ENCODE peak calls at places on chromosomes 2 and 18, in five cellular contexts. M is endothelial cell of umbilical vein, V is AG09309, Q is heart left ventricle, P is BJ. C is an unnamed sample.

GRCh38 chr2:237978058-237978712 is 11.4 kb downstream of the UBE2F start:
- DNase-seq in P (no peak), M (no peak), Q (no peak), V (no peak), C (no peak)

GRCh38 chr2:207275779-207276178 is 110.0 kb upstream of the KLF7 start:
- DNase-seq in Q (no peak), V (no peak), P (no peak), M (no peak), C (no peak)

GRCh38 chr18:11994346-11994707 is 13.0 kb downstream of the IMPA2 start:
- DNase-seq in V (peak; percentile 46), M (no peak), P (peak; percentile 62), Q (no peak), C (no peak)

GRCh38 chr2:238285653-238286082 is 2.7 kb downstream of the PER2 start:
- DNase-seq in Q (peak; percentile 66), V (peak; percentile 96), P (peak; percentile 99), M (no peak), C (peak; percentile 83)

GRCh38 chr2:174666312-174666711 is 68.7 kb upstream of the WIPF1 start:
- DNase-seq in Q (no peak), M (no peak), V (no peak), P (no peak), C (no peak)

GRCh38 chr2:62474173-62474572 is 31.8 kb downstream of the TMEM17 start:
- DNase-seq in M (peak; percentile 16), P (no peak), V (no peak), Q (no peak), C (no peak)

GRCh38 chr2:105640241-105640640 is 104.5 kb upstream of the NCK2 start:
- DNase-seq in V (no peak), P (no peak), M (no peak), Q (no peak), C (no peak)

GRCh38 chr18:39994521-39994920 is 1960.5 kb upstream of the PIK3C3 start:
- DNase-seq in Q (no peak), P (no peak), M (no peak), V (no peak), C (peak; percentile 8)

GRCh38 chr2:165113414-165113813 is 90.4 kb downstream of the SCN3A start:
- DNase-seq in V (no peak), Q (no peak), M (no peak), P (no peak), C (no peak)

GRCh38 chr2:69104281-69104680 is 91.3 kb downstream of the ANTXR1 start:
- DNase-seq in Q (no peak), P (no peak), M (no peak), V (no peak), C (no peak)

GRCh38 chr2:236163483-236164200 is 4.5 kb downstream of the GBX2 start:
- DNase-seq in Q (no peak), V (no peak), M (no peak), P (no peak), C (no peak)
- H3K4me3 ChIP-seq in Q (peak overlapping the region; percentile 43), V (peak overlapping the region; percentile 0), M (peak overlapping the region; percentile 64), P (peak overlapping the region; percentile 24), C (no peak overlapping the region)

GRCh38 chr2:106867231-106867943 is 18.6 kb downstream of the ST6GAL2 start:
- DNase-seq in Q (no peak), M (no peak), V (no peak), P (no peak), C (no peak)
- H3K4me3 ChIP-seq in Q (no peak overlapping the region), M (no peak overlapping the region), V (no peak overlapping the region), P (no peak overlapping the region), C (no peak overlapping the region)

GRCh38 chr18:811192-812122 is 585 bp downstream of the YES1 start:
- DNase-seq in P (no peak), V (no peak), M (peak; percentile 41), Q (peak; percentile 20), C (peak; percentile 59)

GRCh38 chr18:813405-814071 is 1.5 kb upstream of the YES1 start:
- DNase-seq in V (no peak), M (no peak), P (no peak), Q (no peak), C (no peak)

GRCh38 chr18:812123-812672 is at the start of gene YES1:
- DNase-seq in P (no peak), Q (peak; percentile 82), M (peak; percentile 82), V (no peak), C (peak; percentile 72)

GRCh38 chr18:814300-815084 is 2.5 kb upstream of the YES1 start:
- DNase-seq in P (no peak), V (no peak), Q (no peak), M (no peak), C (no peak)

GRCh38 chr18:812673-813404 is 797 bp upstream of the YES1 start:
- DNase-seq in P (peak; percentile 34), V (peak; percentile 59), Q (peak; percentile 79), M (peak; percentile 88), C (peak; percentile 75)
- H3K4me3 ChIP-seq in P (peak overlapping the region; percentile 84), V (peak overlapping the region; percentile 95), Q (peak overlapping the region; percentile 70), M (peak overlapping the region; percentile 100), C (peak overlapping the region; percentile 87)

GRCh38 chr2:191618046-191618788 is 59.7 kb upstream of the NABP1 start:
- DNase-seq in P (no peak), V (no peak), M (no peak), Q (no peak), C (no peak)
- H3K4me3 ChIP-seq in P (no peak overlapping the region), V (no peak overlapping the region), M (no peak overlapping the region), Q (no peak overlapping the region), C (no peak overlapping the region)

DNA sequence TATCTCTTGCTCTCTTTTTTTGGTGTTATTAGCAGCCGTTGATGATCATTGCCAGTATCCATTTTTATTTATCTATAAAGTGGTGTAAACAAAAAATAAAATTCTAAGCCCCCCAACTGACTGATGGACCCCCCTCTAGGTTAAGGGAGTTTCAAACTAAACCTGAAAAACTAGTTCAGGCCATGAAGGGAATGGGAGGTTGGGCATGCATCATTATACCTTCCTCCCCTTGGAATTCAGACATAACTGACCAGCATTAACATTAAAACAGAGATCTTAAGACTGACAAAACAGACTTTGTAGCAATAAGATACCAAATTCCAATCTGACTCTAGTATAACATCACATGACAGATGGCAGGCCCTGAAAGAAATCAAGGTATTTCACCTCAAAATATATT is 20.2 kb downstream of the RALBP1 start:
- DNase-seq in M (no peak), Q (no peak), V (no peak), P (no peak), C (no peak)
- H3K4me3 ChIP-seq in M (no peak overlapping the region), Q (no peak overlapping the region), V (no peak overlapping the region), P (no peak overlapping the region), C (no peak overlapping the region)

DNA sequence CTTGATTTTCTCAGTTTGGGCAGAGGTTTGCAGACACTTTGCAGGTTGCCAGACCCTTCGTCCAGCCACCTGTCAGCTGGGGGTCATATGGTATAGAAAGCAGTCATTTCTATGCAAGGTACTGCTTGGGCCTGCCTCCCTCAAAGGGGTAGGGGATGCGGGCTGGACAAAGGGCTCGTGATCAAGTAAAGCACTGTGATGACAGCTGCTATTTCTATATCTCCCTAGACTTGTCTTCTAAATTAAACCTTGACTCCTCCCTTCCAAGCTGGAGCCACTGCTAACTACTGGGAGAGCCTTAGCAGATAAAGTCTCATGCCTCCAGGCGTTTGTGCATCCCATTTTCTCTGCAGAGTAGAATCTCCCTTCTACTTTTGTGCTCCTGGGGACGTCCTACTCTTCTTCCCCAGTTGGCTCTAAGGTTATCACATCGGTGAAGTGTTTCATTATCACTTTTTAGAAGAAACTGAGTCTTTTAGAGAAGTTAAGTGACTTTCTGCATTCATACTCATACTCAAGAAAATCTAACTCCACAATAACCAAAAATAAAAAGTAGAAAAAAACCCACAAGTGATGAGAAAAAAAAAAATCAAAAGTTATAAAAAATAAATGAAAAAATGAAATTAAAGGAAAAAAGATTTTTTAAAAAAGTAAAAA is 710 bp upstream of the XRCC5 start:
- DNase-seq in V (no peak), P (no peak), Q (no peak), M (no peak), C (peak; percentile 25)
- H3K4me3 ChIP-seq in V (peak overlapping the region; percentile 19), P (peak overlapping the region; percentile 92), Q (peak overlapping the region; percentile 89), M (no peak overlapping the region), C (peak overlapping the region; percentile 91)

GRCh38 chr2:9065901-9066300 is 62.4 kb upstream of the MBOAT2 start:
- DNase-seq in P (no peak), Q (no peak), M (no peak), V (no peak), C (no peak)
- H3K4me3 ChIP-seq in P (no peak overlapping the region), Q (no peak overlapping the region), M (no peak overlapping the region), V (no peak overlapping the region), C (no peak overlapping the region)

GRCh38 chr18:23684515-23685197 is 4.6 kb upstream of the LAMA3 start:
- DNase-seq in P (peak; percentile 40), Q (no peak), M (no peak), V (peak; percentile 56), C (no peak)
- H3K4me3 ChIP-seq in P (no peak overlapping the region), Q (no peak overlapping the region), M (no peak overlapping the region), V (no peak overlapping the region), C (no peak overlapping the region)

GRCh38 chr18:60905699-60906098 is 427.5 kb upstream of the CDH20 start:
- DNase-seq in Q (peak; percentile 38), V (no peak), P (no peak), M (peak; percentile 86), C (no peak)
- H3K4me3 ChIP-seq in Q (no peak overlapping the region), V (no peak overlapping the region), P (no peak overlapping the region), M (no peak overlapping the region), C (no peak overlapping the region)

DNA sequence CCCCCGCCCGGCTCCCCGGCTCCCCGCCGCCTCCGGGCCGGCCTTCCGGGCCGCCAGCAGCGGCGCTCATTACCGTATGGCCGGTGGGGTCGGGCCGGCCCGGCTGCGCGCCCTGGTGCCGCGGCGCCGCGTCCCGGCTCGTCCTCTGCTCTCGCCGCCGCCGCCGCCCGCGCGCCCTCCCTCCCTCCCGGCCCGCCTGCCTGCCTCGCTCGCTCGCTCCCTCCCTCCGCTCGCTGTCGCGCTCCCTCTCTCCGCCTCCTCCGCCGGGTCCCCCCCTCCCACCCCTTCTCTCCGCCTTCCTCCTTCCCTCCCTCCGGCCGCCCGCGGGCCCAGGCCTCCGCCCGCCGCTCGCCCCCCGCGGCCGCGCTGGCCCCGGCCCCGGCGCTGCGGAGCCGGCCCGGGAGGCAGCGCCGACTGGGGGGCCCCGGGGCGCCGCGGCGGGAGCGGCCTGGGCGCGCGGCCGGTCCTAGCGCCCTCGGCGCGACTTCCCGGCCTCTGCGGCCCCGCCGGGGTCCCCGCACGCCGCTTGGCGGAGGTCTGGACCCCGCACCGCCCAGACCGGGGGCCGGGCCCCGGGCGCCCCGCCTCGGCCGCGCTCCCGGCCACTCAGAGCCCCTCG is at the start of gene DNMT3A:
- DNase-seq in M (peak; percentile 34), P (no peak), Q (peak; percentile 83), V (no peak), C (peak; percentile 80)
- H3K4me3 ChIP-seq in M (no peak within 1 kb of the TSS), P (peak within 1 kb of the TSS; percentile 75), Q (peak within 1 kb of the TSS; percentile 81), V (peak within 1 kb of the TSS; percentile 56), C (peak within 1 kb of the TSS; percentile 38)